ENCODE peak calls at places on chromosomes 7 and 10, in six cellular contexts. J, R, Q, X, Y and N are unnamed samples.

GRCh38 chr7:156050636-156051569 is 238.6 kb upstream of the SHH start:
- DNase-seq in J (no peak), R (no peak), Q (no peak), X (no peak), Y (no peak), N (no peak)

GRCh38 chr7:110358028-110358427 is 732.9 kb upstream of the LRRN3 start:
- DNase-seq in J (no peak), R (peak), Q (no peak), X (no peak), Y (no peak), N (no peak)

GRCh38 chr7:111919690-111920179 is 286.5 kb downstream of the DOCK4 start:
- DNase-seq in J (no peak), R (peak), Q (no peak), X (no peak), Y (no peak), N (no peak)

GRCh38 chr10:6843477-6843876 is 263.4 kb upstream of the PRKCQ start:
- DNase-seq in J (no peak), R (no peak), Q (no peak), X (no peak), Y (no peak), N (no peak)

GRCh38 chr7:55349126-55349525 is 16.0 kb upstream of the LANCL2 start:
- DNase-seq in J (no peak), R (no peak), Q (no peak), X (no peak), Y (no peak), N (no peak)

GRCh38 chr7:2175514-2175913 is 57.2 kb downstream of the MAD1L1 start:
- DNase-seq in J (no peak), R (peak), Q (peak), X (no peak), Y (no peak), N (no peak)

GRCh38 chr7:135877799-135878198 is 99.4 kb downstream of the MTPN start:
- DNase-seq in J (no peak), R (no peak), Q (no peak), X (no peak), Y (no peak), N (no peak)

GRCh38 chr7:101332026-101332425 is 10.4 kb upstream of the IFT22 start:
- DNase-seq in J (no peak), R (no peak), Q (no peak), X (no peak), Y (no peak), N (no peak)

GRCh38 chr7:75656740-75657139 is 82.0 kb downstream of the HIP1 start:
- DNase-seq in J (no peak), R (no peak), Q (no peak), X (no peak), Y (no peak), N (no peak)

GRCh38 chr10:43871004-43871439 is 222.3 kb upstream of the ZNF32 start:
- DNase-seq in J (no peak), R (no peak), Q (no peak), X (no peak), Y (no peak), N (no peak)

GRCh38 chr10:70780370-70780760 is 4.8 kb downstream of the TBATA start:
- DNase-seq in J (no peak), R (no peak), Q (no peak), X (no peak), Y (no peak), N (no peak)

GRCh38 chr7:20651960-20652544 is 36.6 kb downstream of the ABCB5 start:
- DNase-seq in J (no peak), R (no peak), Q (no peak), X (no peak), Y (no peak), N (no peak)

GRCh38 chr10:35194906-35195305 is 68.3 kb downstream of the CREM start:
- DNase-seq in J (no peak), R (peak), Q (no peak), X (no peak), Y (no peak), N (no peak)